ENCODE peak calls at places on chromosomes 7 and 10, in eight cellular contexts. A is chondrocyte; Q is A549; V is nephron progenitor cell; M is ovary; I is CD8-positive, alpha-beta T cell; E is fibroblast of pulmonary artery; R is mammary epithelial cell. F is an unnamed sample.

GRCh38 chr10:30587522-30588031 is 42.0 kb downstream of the LYZL2 start:
- DNase-seq in Q (no peak), E (no peak), R (peak), A (no peak), M (no peak), I (no peak), V (no peak), F (peak)

GRCh38 chr10:75466886-75467285 is 35.5 kb downstream of the LRMDA start:
- DNase-seq in E (no peak), Q (no peak), A (no peak), I (no peak), V (no peak), M (no peak), R (peak), F (no peak)

GRCh38 chr10:70693619-70694286 is 21.4 kb downstream of the ADAMTS14 start:
- DNase-seq in I (no peak), V (no peak), E (peak), M (no peak), R (no peak), Q (no peak), A (no peak), F (no peak)

GRCh38 chr7:41915861-41916260 is 213.0 kb upstream of the INHBA start:
- DNase-seq in M (no peak), E (no peak), V (no peak), R (no peak), I (no peak), A (no peak), Q (no peak), F (no peak)

GRCh38 chr10:71744897-71745658 is 25.5 kb upstream of the C10orf105 start:
- DNase-seq in R (no peak), M (no peak), V (no peak), A (no peak), Q (no peak), E (no peak), I (no peak), F (no peak)

GRCh38 chr10:48439581-48440041 is 133.1 kb downstream of the MAPK8 start:
- DNase-seq in Q (no peak), E (peak), M (peak), R (no peak), A (no peak), I (no peak), V (no peak), F (no peak)

GRCh38 chr10:64093946-64094560 is 572.9 kb downstream of the REEP3 start:
- DNase-seq in Q (no peak), A (no peak), I (no peak), R (no peak), M (no peak), V (no peak), E (no peak), F (no peak)

GRCh38 chr7:75888464-75889222 is 9.8 kb downstream of the RHBDD2 start:
- DNase-seq in V (no peak), I (no peak), R (no peak), M (no peak), E (no peak), Q (no peak), A (no peak), F (no peak)

GRCh38 chr7:81331061-81332018 is 412.5 kb upstream of the SEMA3C start:
- DNase-seq in Q (no peak), R (no peak), A (no peak), M (no peak), I (no peak), E (peak), V (no peak), F (no peak)

GRCh38 chr10:27240891-27241639 is 468 bp upstream of the ACBD5 start:
- DNase-seq in I (peak), M (peak), E (peak), R (peak), Q (no peak), A (no peak), V (peak), F (peak)

GRCh38 chr10:17671307-17671706 is 27.4 kb downstream of the STAM start:
- DNase-seq in E (peak), Q (no peak), V (no peak), R (peak), A (no peak), M (no peak), I (no peak), F (no peak)

GRCh38 chr7:18939771-18940576 is 177.5 kb downstream of the TWIST1 start:
- DNase-seq in E (peak), V (no peak), Q (no peak), M (no peak), I (no peak), A (no peak), R (no peak), F (no peak)

GRCh38 chr7:101507791-101508252 is 121.3 kb downstream of the MYL10 start:
- DNase-seq in Q (peak), R (peak), A (no peak), I (peak), V (peak), E (peak), M (no peak), F (peak)

GRCh38 chr10:61628875-61629513 is 33.7 kb upstream of the CABCOCO1 start:
- DNase-seq in M (no peak), Q (peak), A (no peak), E (peak), V (no peak), R (peak), I (no peak), F (no peak)

GRCh38 chr10:97850446-97850845 is 803 bp downstream of the GOLGA7B start:
- DNase-seq in A (no peak), I (no peak), M (no peak), E (no peak), Q (no peak), V (no peak), R (no peak), F (no peak)

GRCh38 chr10:36547965-36548364 is 577.4 kb upstream of the ANKRD30A start:
- DNase-seq in E (no peak), I (no peak), Q (no peak), M (no peak), V (no peak), R (no peak), A (no peak), F (no peak)

GRCh38 chr7:43076189-43076605 is 36.2 kb upstream of the HECW1 start:
- DNase-seq in V (no peak), Q (no peak), R (peak), I (no peak), E (peak), A (no peak), M (no peak), F (peak)

GRCh38 chr7:5636914-5637313 is 144.5 kb downstream of the RNF216 start:
- DNase-seq in Q (peak), I (no peak), V (no peak), M (peak), R (peak), A (no peak), E (peak), F (no peak)

GRCh38 chr7:130268463-130269317 is 2.0 kb downstream of the CPA2 start:
- DNase-seq in V (no peak), M (no peak), R (no peak), A (no peak), Q (no peak), E (no peak), I (no peak), F (no peak)

GRCh38 chr10:15083674-15084501 is 4.7 kb downstream of the ACBD7 start:
- DNase-seq in A (no peak), E (no peak), I (no peak), M (no peak), R (no peak), V (no peak), Q (no peak), F (no peak)

GRCh38 chr10:11242443-11243386 is 225.0 kb downstream of the CELF2 start:
- DNase-seq in E (peak), Q (no peak), R (no peak), I (no peak), V (no peak), A (no peak), M (peak), F (peak)

GRCh38 chr10:87848998-87849397 is 14.3 kb downstream of the KLLN start:
- DNase-seq in V (no peak), A (no peak), Q (no peak), E (no peak), I (no peak), M (no peak), R (peak), F (no peak)

GRCh38 chr7:155310425-155311114 is 12.9 kb downstream of the INSIG1 start:
- DNase-seq in A (no peak), R (no peak), M (no peak), V (no peak), E (no peak), I (no peak), Q (no peak), F (no peak)

GRCh38 chr10:58350619-58351323 is 16.0 kb downstream of the UBE2D1 start:
- DNase-seq in E (no peak), M (no peak), I (no peak), A (no peak), Q (no peak), R (no peak), V (no peak), F (no peak)

DNA sequence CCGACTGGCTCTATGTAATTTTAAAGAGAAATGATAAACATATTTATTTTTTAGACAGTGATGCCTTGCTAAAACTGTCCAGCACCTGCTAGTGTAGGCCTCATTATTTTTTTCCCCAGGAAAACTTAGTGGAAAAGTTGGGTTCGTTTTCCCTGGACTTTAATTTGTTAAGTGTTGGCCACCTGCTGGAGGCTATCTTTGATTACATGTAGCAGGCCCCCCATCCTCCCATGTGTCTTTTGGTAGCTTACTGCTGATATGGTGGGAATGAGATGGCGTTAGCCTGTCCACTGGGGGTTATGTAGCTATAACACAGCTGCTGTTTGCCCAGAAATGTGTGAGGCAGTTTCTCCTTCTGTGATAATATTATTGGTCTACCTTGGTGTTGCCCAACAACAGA is 265.0 kb downstream of the SORCS3 start:
- DNase-seq in Q (peak), E (no peak), A (no peak), I (no peak), M (no peak), V (no peak), R (no peak), F (no peak)
- TF ChIP-seq CTCF in Q (no peak), E (no peak), A (no peak), I (no peak), M (no peak), V (no peak), R (peak), F (no peak)

DNA sequence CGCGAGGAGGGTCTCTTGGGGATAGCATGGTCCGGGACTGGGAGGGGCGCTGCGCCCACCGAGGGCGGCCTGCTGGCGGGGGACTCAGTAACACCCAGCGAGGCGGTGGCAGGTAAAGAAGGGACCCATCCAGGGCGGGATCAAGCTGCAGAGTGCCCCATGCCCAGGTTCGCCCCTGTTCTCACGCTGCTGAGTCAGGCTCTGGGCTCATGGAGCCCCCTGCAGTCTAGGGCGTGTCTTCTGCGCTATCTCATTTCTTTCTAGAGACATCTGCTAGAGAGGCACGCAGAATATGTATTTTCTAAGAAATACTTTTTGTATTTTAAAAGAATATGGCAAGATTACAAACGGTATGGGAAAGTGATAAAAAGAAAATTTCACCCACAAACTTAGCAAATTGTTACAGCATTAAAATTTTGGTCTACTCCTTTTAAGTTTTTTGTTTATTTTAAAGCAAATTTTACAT is 933 bp downstream of the EPDR1 start:
- DNase-seq in M (peak), I (peak), V (no peak), R (no peak), A (no peak), E (no peak), Q (no peak), F (peak)
- TF ChIP-seq CTCF in M (no peak), I (no peak), V (no peak), R (no peak), A (peak), E (no peak), Q (peak), F (peak)

GRCh38 chr7:150370612-150371071 is 2.0 kb downstream of the REPIN1 start:
- DNase-seq in Q (no peak), R (no peak), V (no peak), I (no peak), A (no peak), E (peak), M (no peak), F (no peak)
- TF ChIP-seq CTCF in Q (no peak), R (no peak), V (no peak), I (no peak), A (peak), E (no peak), M (no peak), F (no peak)

GRCh38 chr7:119320316-119320715 is 952.7 kb upstream of the KCND2 start:
- DNase-seq in I (no peak), E (no peak), A (no peak), Q (no peak), V (no peak), M (no peak), R (peak), F (no peak)
- TF ChIP-seq CTCF in I (no peak), E (no peak), A (no peak), Q (no peak), V (no peak), M (no peak), R (peak), F (no peak)